ENCODE peak calls at places on chromosomes 16 and 17, in six cellular contexts. G is mesendoderm; K is skeletal muscle cell; M is CD8-positive, alpha-beta memory T cell; I is pancreas; J is kidney epithelial cell. Q is an unnamed sample.

GRCh38 chr17:17751489-17751995 is 70.3 kb downstream of the RAI1 start:
- DNase-seq in K (no peak), I (no peak), J (no peak), M (no peak), G (no peak), Q (no peak)

GRCh38 chr17:49959183-49959935 is 9.6 kb upstream of the DLX4 start:
- DNase-seq in J (peak; percentile 28), K (no peak), I (no peak), M (no peak), G (peak; percentile 65), Q (no peak)

GRCh38 chr16:57648590-57649442 is 19.3 kb upstream of the ADGRG3 start:
- DNase-seq in J (no peak), M (peak; percentile 81), K (no peak), G (peak; percentile 88), I (peak; percentile 69), Q (no peak)

GRCh38 chr16:9091867-9092281 is 430 bp downstream of the HAPSTR1 start:
- DNase-seq in K (no peak), J (no peak), G (peak; percentile 27), I (peak; percentile 57), M (no peak), Q (no peak)

GRCh38 chr16:22164482-22164881 is 2.2 kb downstream of the SDR42E2 start:
- DNase-seq in K (no peak), I (no peak), J (no peak), M (no peak), G (no peak), Q (no peak)

GRCh38 chr16:81319221-81319912 is 4.6 kb downstream of the GAN start:
- DNase-seq in K (no peak), M (no peak), G (peak; percentile 65), I (no peak), J (peak; percentile 44), Q (no peak)

GRCh38 chr16:23395732-23396131 is 57.3 kb downstream of the COG7 start:
- DNase-seq in G (no peak), I (no peak), M (no peak), K (no peak), J (no peak), Q (no peak)

GRCh38 chr16:4419402-4419801 is 3.0 kb upstream of the CORO7 start:
- DNase-seq in K (no peak), G (no peak), J (no peak), I (no peak), M (no peak), Q (no peak)

GRCh38 chr16:75309899-75310430 is 58.5 kb upstream of the BCAR1 start:
- DNase-seq in I (no peak), J (no peak), G (no peak), M (no peak), K (no peak), Q (no peak)

GRCh38 chr17:57211543-57211942 is 44.8 kb upstream of the MSI2 start:
- DNase-seq in G (no peak), K (no peak), J (peak; percentile 38), I (no peak), M (no peak), Q (no peak)

GRCh38 chr17:924711-925480 is 54.7 kb downstream of the NXN start:
- DNase-seq in G (peak; percentile 81), I (no peak), J (no peak), K (no peak), M (no peak), Q (no peak)

GRCh38 chr17:63477471-63478440 is 895 bp downstream of the ACE start:
- DNase-seq in M (no peak), I (no peak), G (peak; percentile 48), J (no peak), K (no peak), Q (no peak)

GRCh38 chr16:29975134-29975538 is 1.5 kb downstream of the TAOK2 start:
- DNase-seq in G (no peak), K (no peak), M (no peak), I (no peak), J (no peak), Q (no peak)

GRCh38 chr17:64991726-64992125 is 64.8 kb downstream of the GNA13 start:
- DNase-seq in G (no peak), I (no peak), M (no peak), J (no peak), K (no peak), Q (no peak)

DNA sequence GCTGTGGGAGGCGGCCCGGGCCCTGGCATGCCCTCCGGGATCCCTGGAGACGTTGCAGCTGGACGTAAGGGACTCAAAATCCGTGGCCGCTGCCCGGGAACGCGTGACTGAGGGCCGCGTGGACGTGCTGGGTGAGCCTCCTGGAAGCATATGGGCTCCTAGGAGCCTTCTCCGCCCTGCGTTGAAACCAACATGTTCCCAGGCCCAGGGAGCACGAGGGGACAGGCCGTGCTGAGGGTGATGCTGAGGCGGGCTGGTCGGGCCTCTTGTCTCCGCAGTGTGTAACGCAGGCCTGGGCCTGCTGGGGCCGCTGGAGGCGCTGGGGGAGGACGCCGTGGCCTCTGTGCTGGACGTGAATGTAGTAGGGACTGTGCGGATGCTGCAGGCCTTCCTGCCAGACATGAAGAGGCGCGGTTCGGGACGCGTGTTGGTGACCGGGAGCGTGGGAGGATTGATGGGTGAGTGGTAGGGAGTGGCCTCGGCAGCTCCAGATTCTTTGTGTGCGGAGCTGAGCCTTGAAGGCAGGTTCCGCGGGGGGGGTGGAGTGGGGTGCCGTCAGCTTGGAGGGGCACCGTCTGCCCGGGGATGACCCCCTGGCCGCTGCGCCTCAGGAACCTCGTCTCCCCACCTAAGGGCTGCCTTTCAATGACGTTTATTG is 567 bp downstream of the HSD17B1 start:
- DNase-seq in I (no peak), M (no peak), K (no peak), G (peak; percentile 49), J (no peak), Q (no peak)
- H3K4me3 ChIP-seq in I (no peak overlapping the region), M (no peak overlapping the region), K (peak overlapping the region; percentile 71), G (no peak overlapping the region), J (peak overlapping the region; percentile 77), Q (peak overlapping the region; percentile 78)

GRCh38 chr16:47604306-47604705 is 143.2 kb downstream of the PHKB start:
- DNase-seq in M (no peak), I (no peak), K (no peak), G (no peak), J (no peak), Q (no peak)

GRCh38 chr16:47600376-47600775 is 139.2 kb downstream of the PHKB start:
- DNase-seq in I (no peak), G (no peak), J (no peak), K (no peak), M (no peak), Q (no peak)

DNA sequence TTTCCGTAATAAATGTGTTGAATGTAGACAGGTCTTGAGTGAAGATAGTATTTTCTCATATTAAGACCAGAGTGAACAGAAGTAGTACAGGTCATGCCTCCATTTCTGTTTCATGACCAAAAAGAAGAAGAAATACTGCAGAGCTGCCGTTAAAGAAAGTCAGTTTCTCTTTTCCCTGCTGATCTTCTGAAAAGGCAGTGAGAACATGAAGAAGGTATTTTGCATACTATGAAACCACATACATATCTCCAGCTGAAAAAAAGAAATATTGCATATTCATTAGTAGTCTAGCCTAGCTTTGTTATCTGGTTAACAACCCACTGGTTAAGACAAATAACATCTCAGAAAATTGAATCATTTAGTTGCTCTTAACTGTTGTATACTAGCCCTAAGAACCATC is 138.4 kb downstream of the PHKB start:
- DNase-seq in G (no peak), J (no peak), M (no peak), K (no peak), I (no peak), Q (no peak)
- H3K4me3 ChIP-seq in G (no peak overlapping the region), J (no peak overlapping the region), M (no peak overlapping the region), K (no peak overlapping the region), I (no peak overlapping the region), Q (no peak overlapping the region)

GRCh38 chr16:50280932-50281331 is 14.6 kb downstream of the ADCY7 start:
- DNase-seq in K (no peak), M (no peak), I (no peak), J (no peak), G (no peak), Q (no peak)

GRCh38 chr16:50284131-50284911 is 18.0 kb downstream of the ADCY7 start:
- DNase-seq in I (no peak), J (no peak), M (peak; percentile 14), K (no peak), G (no peak), Q (no peak)

GRCh38 chr16:50281391-50282009 is 15.1 kb downstream of the ADCY7 start:
- DNase-seq in J (no peak), K (no peak), I (no peak), G (no peak), M (no peak), Q (no peak)

GRCh38 chr16:50282010-50282538 is 15.7 kb downstream of the ADCY7 start:
- DNase-seq in J (no peak), G (no peak), K (no peak), M (peak; percentile 59), I (peak; percentile 75), Q (no peak)

DNA sequence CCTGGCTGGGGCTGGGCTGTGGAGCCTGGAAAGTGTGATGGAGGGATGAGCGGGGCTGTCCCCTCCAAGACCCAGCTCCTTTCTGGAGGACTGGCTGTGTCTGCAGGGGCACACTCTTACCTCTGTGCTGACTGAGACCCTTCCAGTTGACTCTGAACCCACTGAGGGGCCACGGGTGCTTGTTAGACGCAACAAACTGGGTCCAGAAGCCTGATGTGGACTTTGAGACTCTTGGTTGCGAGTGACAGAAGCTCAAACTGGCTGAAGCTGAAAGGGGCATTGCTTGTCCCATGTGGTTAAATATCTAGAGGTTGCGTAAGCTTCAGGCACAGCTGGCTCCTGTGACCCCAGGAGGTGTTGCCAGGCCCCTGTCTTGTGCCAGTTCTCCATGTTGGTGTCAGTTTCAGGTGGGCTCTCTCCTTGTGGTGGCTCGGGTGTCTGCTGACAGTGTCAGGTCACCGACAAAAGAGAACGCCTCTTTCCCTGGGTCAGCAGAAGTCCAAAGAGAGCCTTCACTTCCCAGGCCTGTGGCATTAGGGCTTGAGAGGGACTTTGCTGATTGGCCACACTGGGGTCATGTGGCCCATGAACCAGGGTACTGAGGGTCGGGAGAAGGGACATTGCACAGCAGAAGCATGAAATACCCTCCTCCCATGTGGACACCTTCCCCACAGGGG is 16.7 kb downstream of the ADCY7 start:
- DNase-seq in K (no peak), M (no peak), G (no peak), I (no peak), J (no peak), Q (no peak)
- H3K4me3 ChIP-seq in K (no peak overlapping the region), M (no peak overlapping the region), G (no peak overlapping the region), I (no peak overlapping the region), J (no peak overlapping the region), Q (no peak overlapping the region)

GRCh38 chr16:1022466-1022865 is 40.9 kb downstream of the SOX8 start:
- DNase-seq in I (no peak), K (no peak), M (no peak), J (no peak), G (no peak), Q (no peak)
- H3K4me3 ChIP-seq in I (no peak overlapping the region), K (no peak overlapping the region), M (no peak overlapping the region), J (no peak overlapping the region), G (no peak overlapping the region), Q (no peak overlapping the region)

GRCh38 chr17:78174870-78175642 is 6.7 kb downstream of the SYNGR2 start:
- DNase-seq in K (no peak), G (peak; percentile 58), M (no peak), I (peak; percentile 83), J (no peak), Q (no peak)

GRCh38 chr17:78170692-78171590 is 2.6 kb downstream of the SYNGR2 start:
- DNase-seq in I (no peak), K (no peak), M (no peak), G (no peak), J (no peak), Q (no peak)

GRCh38 chr17:78174332-78174869 is 6.0 kb downstream of the SYNGR2 start:
- DNase-seq in M (no peak), K (no peak), G (no peak), I (peak; percentile 94), J (no peak), Q (no peak)

GRCh38 chr17:78172284-78173024 is 4.1 kb downstream of the SYNGR2 start:
- DNase-seq in I (no peak), J (no peak), K (no peak), G (no peak), M (no peak), Q (no peak)

GRCh38 chr17:78173025-78173715 is 4.8 kb downstream of the SYNGR2 start:
- DNase-seq in M (no peak), G (no peak), K (no peak), J (no peak), I (no peak), Q (no peak)
- H3K4me3 ChIP-seq in M (no peak overlapping the region), G (no peak overlapping the region), K (no peak overlapping the region), J (no peak overlapping the region), I (no peak overlapping the region), Q (no peak overlapping the region)

Q was measured in AG04449.